ENCODE peak calls at places on chromosome 13, in four cellular contexts. J is activated CD4-positive, alpha-beta T cell treated with anti-CD3 and anti-CD28 coated beads, Interleukin-2, amount 50 U/mL, for 1 hour; L is activated naive CD4-positive, alpha-beta T cell treated with anti-CD3 and anti-CD28 coated beads for 36 hours; C is AG10803. Z is an unnamed sample.

GRCh38 chr13:114067381-114067885 is 65.0 kb downstream of the RASA3 start:
- DNase-seq in C (peak; percentile 90), L (peak; percentile 64), J (no peak), Z (peak; percentile 53)

GRCh38 chr13:97179501-97179900 is 42.6 kb upstream of the MBNL2 start:
- DNase-seq in L (no peak), J (no peak), C (no peak), Z (no peak)

GRCh38 chr13:38530492-38530891 is 156.4 kb upstream of the FREM2 start:
- DNase-seq in L (no peak), C (peak; percentile 29), J (no peak), Z (peak; percentile 6)

GRCh38 chr13:35496011-35496410 is 19.5 kb upstream of the MAB21L1 start:
- DNase-seq in J (no peak), C (no peak), L (no peak), Z (no peak)

GRCh38 chr13:64529874-64530485 is 2700.2 kb downstream of the PCDH9 start:
- DNase-seq in L (peak; percentile 7), C (no peak), J (no peak), Z (no peak)

GRCh38 chr13:34863360-34864135 is 78.5 kb upstream of the NBEA start:
- DNase-seq in J (no peak), C (peak; percentile 79), L (no peak), Z (peak; percentile 95)

GRCh38 chr13:20512042-20512683 is 13.5 kb downstream of the CRYL1 start:
- DNase-seq in C (no peak), L (no peak), J (no peak), Z (no peak)

GRCh38 chr13:99280166-99280565 is 22.0 kb upstream of the GPR18 start:
- DNase-seq in J (no peak), C (peak; percentile 85), L (no peak), Z (peak; percentile 46)

GRCh38 chr13:40275155-40275554 is 391.3 kb downstream of the FOXO1 start:
- DNase-seq in J (no peak), L (no peak), C (no peak), Z (no peak)

GRCh38 chr13:92896842-92897241 is 329.8 kb upstream of the GPC6 start:
- DNase-seq in C (peak; percentile 1), J (no peak), L (no peak), Z (peak; percentile 24)

GRCh38 chr13:113589961-113590339 is 5.4 kb downstream of the TFDP1 start:
- DNase-seq in C (no peak), L (peak; percentile 2), J (no peak), Z (no peak)

GRCh38 chr13:34926513-34926912 is 15.6 kb upstream of the NBEA start:
- DNase-seq in J (no peak), L (no peak), C (peak; percentile 50), Z (peak; percentile 56)

GRCh38 chr13:95253033-95253432 is 48.2 kb downstream of the ABCC4 start:
- DNase-seq in J (no peak), L (no peak), C (no peak), Z (no peak)

GRCh38 chr13:61664821-61665705 is 249.4 kb upstream of the PCDH20 start:
- DNase-seq in L (no peak), C (no peak), J (no peak), Z (peak; percentile 43)

GRCh38 chr13:71773534-71773933 is 93.5 kb downstream of the DACH1 start:
- DNase-seq in C (no peak), L (no peak), J (no peak), Z (no peak)

GRCh38 chr13:46168341-46168740 is 13.6 kb downstream of the LCP1 start:
- DNase-seq in J (no peak), L (peak; percentile 89), C (no peak), Z (no peak)

GRCh38 chr13:49938274-49938673 is 2.1 kb upstream of the SPRYD7 start:
- DNase-seq in L (no peak), C (no peak), J (no peak), Z (no peak)

GRCh38 chr13:29925457-29925856 is 75.0 kb upstream of the UBL3 start:
- DNase-seq in C (peak; percentile 97), L (no peak), J (no peak), Z (peak; percentile 77)

GRCh38 chr13:22336460-22336859 is 665.6 kb downstream of the FGF9 start:
- DNase-seq in C (no peak), J (no peak), L (no peak), Z (no peak)

GRCh38 chr13:94199135-94199534 is 280.3 kb downstream of the DCT start:
- DNase-seq in L (no peak), J (no peak), C (no peak), Z (no peak)

GRCh38 chr13:27053902-27054595 is 117.6 kb downstream of the USP12 start:
- DNase-seq in J (no peak), L (no peak), C (peak; percentile 88), Z (peak; percentile 86)

GRCh38 chr13:92830821-92831220 is 395.8 kb upstream of the GPC6 start:
- DNase-seq in L (no peak), J (no peak), C (no peak), Z (no peak)

GRCh38 chr13:93687261-93687660 is 460.7 kb downstream of the GPC6 start:
- DNase-seq in C (peak; percentile 43), L (no peak), J (no peak), Z (peak; percentile 36)

GRCh38 chr13:87680298-87680697 is 9.1 kb downstream of the SLITRK5 start:
- DNase-seq in C (no peak), J (no peak), L (peak; percentile 3), Z (no peak)

GRCh38 chr13:98458431-98458830 is 118.5 kb downstream of the STK24 start:
- DNase-seq in J (no peak), L (no peak), C (no peak), Z (no peak)

GRCh38 chr13:28684257-28684656 is 25.3 kb downstream of the POMP start:
- DNase-seq in C (no peak), J (no peak), L (no peak), Z (no peak)

GRCh38 chr13:62280590-62280989 is 864.9 kb upstream of the PCDH20 start:
- DNase-seq in J (no peak), L (no peak), C (no peak), Z (no peak)

GRCh38 chr13:109700176-109700575 is 86.2 kb downstream of the IRS2 start:
- DNase-seq in J (no peak), L (no peak), C (peak; percentile 46), Z (peak; percentile 68)

GRCh38 chr13:50026788-50027473 is 11.7 kb downstream of the KCNRG start:
- DNase-seq in C (no peak), J (no peak), L (no peak), Z (no peak)

GRCh38 chr13:106566682-106567420 is 1.1 kb downstream of the ARGLU1 start:
- DNase-seq in C (peak; percentile 54), L (peak; percentile 47), J (no peak), Z (peak; percentile 46)

GRCh38 chr13:97140611-97141010 is 81.5 kb upstream of the MBNL2 start:
- DNase-seq in J (no peak), C (peak; percentile 58), L (no peak), Z (no peak)

GRCh38 chr13:48595330-48596127 is 58.2 kb upstream of the CYSLTR2 start:
- DNase-seq in J (peak; percentile 60), C (peak; percentile 47), L (peak; percentile 75), Z (peak; percentile 51)

GRCh38 chr13:64551755-64552154 is 2678.4 kb downstream of the PCDH9 start:
- DNase-seq in L (no peak), J (no peak), C (peak; percentile 90), Z (peak; percentile 79)

GRCh38 chr13:44934724-44935123 is 54.5 kb downstream of the NUFIP1 start:
- DNase-seq in J (no peak), L (no peak), C (peak; percentile 77), Z (peak; percentile 86)

GRCh38 chr13:99653526-99653925 is 152.3 kb downstream of the TM9SF2 start:
- DNase-seq in J (no peak), C (no peak), L (no peak), Z (no peak)

GRCh38 chr13:114025432-114026127 is 51.7 kb upstream of the C13orf46 start:
- DNase-seq in L (no peak), J (no peak), C (peak; percentile 75), Z (peak; percentile 69)

GRCh38 chr13:113962975-113963374 is 10.9 kb downstream of the C13orf46 start:
- DNase-seq in L (no peak), J (no peak), C (no peak), Z (no peak)

GRCh38 chr13:76683854-76684253 is 202.4 kb downstream of the KCTD12 start:
- DNase-seq in J (no peak), C (no peak), L (no peak), Z (no peak)

GRCh38 chr13:112785419-112785856 is 95.6 kb downstream of the ATP11A start:
- DNase-seq in L (no peak), C (no peak), J (no peak), Z (no peak)

GRCh38 chr13:46124531-46124966 is 19.7 kb upstream of the CPB2 start:
- DNase-seq in J (no peak), L (peak; percentile 25), C (no peak), Z (no peak)

Z was measured in astrocyte.